ENCODE peak calls at places on chromosomes 7 and 10, in eight cellular contexts. One of them, this sample, is unnamed.

GRCh38 chr10:10532274-10532673 is 485.4 kb upstream of the CELF2 start:
- ATAC-seq in SK-N-SH treated with all-trans-retinoic acid at 6 μM for 48 hours: no peak
- ATAC-seq in activated CD8-positive, alpha-beta T cell treated with anti-CD3 and anti-CD28 coated beads for 36 hours: no peak
- ATAC-seq in left cardiac atrium: no peak
- ATAC-seq in gastroesophageal sphincter: no peak
- ATAC-seq in CD4-positive, alpha-beta T cell: no peak
- ATAC-seq in GM12878: no peak
- ATAC-seq in psoas muscle: no peak
- ATAC-seq in this sample: no peak

GRCh38 chr7:36047254-36047653 is 105.8 kb upstream of the EEPD1 start:
- ATAC-seq in SK-N-SH treated with all-trans-retinoic acid at 6 μM for 48 hours: peak; percentile 40
- ATAC-seq in activated CD8-positive, alpha-beta T cell treated with anti-CD3 and anti-CD28 coated beads for 36 hours: no peak
- ATAC-seq in left cardiac atrium: no peak
- ATAC-seq in gastroesophageal sphincter: no peak
- ATAC-seq in CD4-positive, alpha-beta T cell: no peak
- ATAC-seq in GM12878: peak; percentile 64
- ATAC-seq in psoas muscle: peak; percentile 46
- ATAC-seq in this sample: no peak

GRCh38 chr10:22491931-22492615 is 146.8 kb downstream of the SPAG6 start:
- ATAC-seq in SK-N-SH treated with all-trans-retinoic acid at 6 μM for 48 hours: no peak
- ATAC-seq in activated CD8-positive, alpha-beta T cell treated with anti-CD3 and anti-CD28 coated beads for 36 hours: peak; percentile 92
- ATAC-seq in left cardiac atrium: no peak
- ATAC-seq in gastroesophageal sphincter: no peak
- ATAC-seq in CD4-positive, alpha-beta T cell: peak; percentile 84
- ATAC-seq in GM12878: peak; percentile 46
- ATAC-seq in psoas muscle: no peak
- ATAC-seq in this sample: peak; percentile 90

GRCh38 chr7:8282162-8282561 is 20.2 kb upstream of the ICA1 start:
- ATAC-seq in SK-N-SH treated with all-trans-retinoic acid at 6 μM for 48 hours: no peak
- ATAC-seq in activated CD8-positive, alpha-beta T cell treated with anti-CD3 and anti-CD28 coated beads for 36 hours: no peak
- ATAC-seq in left cardiac atrium: peak; percentile 34
- ATAC-seq in gastroesophageal sphincter: no peak
- ATAC-seq in CD4-positive, alpha-beta T cell: no peak
- ATAC-seq in GM12878: no peak
- ATAC-seq in psoas muscle: no peak
- ATAC-seq in this sample: no peak

GRCh38 chr10:77556990-77557601 is 80.5 kb downstream of the KCNMA1 start:
- ATAC-seq in SK-N-SH treated with all-trans-retinoic acid at 6 μM for 48 hours: peak; percentile 20
- ATAC-seq in activated CD8-positive, alpha-beta T cell treated with anti-CD3 and anti-CD28 coated beads for 36 hours: no peak
- ATAC-seq in left cardiac atrium: no peak
- ATAC-seq in gastroesophageal sphincter: no peak
- ATAC-seq in CD4-positive, alpha-beta T cell: no peak
- ATAC-seq in GM12878: no peak
- ATAC-seq in psoas muscle: no peak
- ATAC-seq in this sample: no peak

GRCh38 chr10:10797467-10797866 is 220.2 kb upstream of the CELF2 start:
- ATAC-seq in SK-N-SH treated with all-trans-retinoic acid at 6 μM for 48 hours: no peak
- ATAC-seq in activated CD8-positive, alpha-beta T cell treated with anti-CD3 and anti-CD28 coated beads for 36 hours: no peak
- ATAC-seq in left cardiac atrium: peak; percentile 31
- ATAC-seq in gastroesophageal sphincter: no peak
- ATAC-seq in CD4-positive, alpha-beta T cell: no peak
- ATAC-seq in GM12878: no peak
- ATAC-seq in psoas muscle: no peak
- ATAC-seq in this sample: no peak

GRCh38 chr10:121063744-121064143 is 212.6 kb downstream of the WDR11 start:
- ATAC-seq in SK-N-SH treated with all-trans-retinoic acid at 6 μM for 48 hours: no peak
- ATAC-seq in activated CD8-positive, alpha-beta T cell treated with anti-CD3 and anti-CD28 coated beads for 36 hours: no peak
- ATAC-seq in left cardiac atrium: no peak
- ATAC-seq in gastroesophageal sphincter: no peak
- ATAC-seq in CD4-positive, alpha-beta T cell: no peak
- ATAC-seq in GM12878: no peak
- ATAC-seq in psoas muscle: no peak
- ATAC-seq in this sample: no peak

GRCh38 chr7:3887071-3887691 is 586.1 kb downstream of the SDK1 start:
- ATAC-seq in SK-N-SH treated with all-trans-retinoic acid at 6 μM for 48 hours: no peak
- ATAC-seq in activated CD8-positive, alpha-beta T cell treated with anti-CD3 and anti-CD28 coated beads for 36 hours: no peak
- ATAC-seq in left cardiac atrium: no peak
- ATAC-seq in gastroesophageal sphincter: peak; percentile 44
- ATAC-seq in CD4-positive, alpha-beta T cell: no peak
- ATAC-seq in GM12878: no peak
- ATAC-seq in psoas muscle: no peak
- ATAC-seq in this sample: no peak

GRCh38 chr7:78402096-78402495 is 603.5 kb downstream of the PHTF2 start:
- ATAC-seq in SK-N-SH treated with all-trans-retinoic acid at 6 μM for 48 hours: no peak
- ATAC-seq in activated CD8-positive, alpha-beta T cell treated with anti-CD3 and anti-CD28 coated beads for 36 hours: no peak
- ATAC-seq in left cardiac atrium: no peak
- ATAC-seq in gastroesophageal sphincter: no peak
- ATAC-seq in CD4-positive, alpha-beta T cell: no peak
- ATAC-seq in GM12878: no peak
- ATAC-seq in psoas muscle: no peak
- ATAC-seq in this sample: no peak

GRCh38 chr7:6271091-6271658 is 1.2 kb downstream of the CYTH3 start:
- ATAC-seq in SK-N-SH treated with all-trans-retinoic acid at 6 μM for 48 hours: peak; percentile 85
- ATAC-seq in activated CD8-positive, alpha-beta T cell treated with anti-CD3 and anti-CD28 coated beads for 36 hours: peak; percentile 52
- ATAC-seq in left cardiac atrium: peak; percentile 76
- ATAC-seq in gastroesophageal sphincter: peak; percentile 58
- ATAC-seq in CD4-positive, alpha-beta T cell: peak; percentile 77
- ATAC-seq in GM12878: peak; percentile 83
- ATAC-seq in psoas muscle: peak; percentile 79
- ATAC-seq in this sample: peak; percentile 62

GRCh38 chr7:50303894-50304157 is 690 bp upstream of the IKZF1 start:
- ATAC-seq in SK-N-SH treated with all-trans-retinoic acid at 6 μM for 48 hours: no peak
- ATAC-seq in activated CD8-positive, alpha-beta T cell treated with anti-CD3 and anti-CD28 coated beads for 36 hours: peak; percentile 14
- ATAC-seq in left cardiac atrium: peak; percentile 37
- ATAC-seq in gastroesophageal sphincter: no peak
- ATAC-seq in CD4-positive, alpha-beta T cell: peak; percentile 15
- ATAC-seq in GM12878: peak; percentile 1
- ATAC-seq in psoas muscle: no peak
- ATAC-seq in this sample: peak; percentile 32

GRCh38 chr7:158584392-158584791 is 3.2 kb downstream of the PTPRN2 start:
- ATAC-seq in SK-N-SH treated with all-trans-retinoic acid at 6 μM for 48 hours: no peak
- ATAC-seq in activated CD8-positive, alpha-beta T cell treated with anti-CD3 and anti-CD28 coated beads for 36 hours: no peak
- ATAC-seq in left cardiac atrium: no peak
- ATAC-seq in gastroesophageal sphincter: no peak
- ATAC-seq in CD4-positive, alpha-beta T cell: no peak
- ATAC-seq in GM12878: no peak
- ATAC-seq in psoas muscle: no peak
- ATAC-seq in this sample: no peak

GRCh38 chr10:125016611-125017202 is 74.8 kb downstream of the ZRANB1 start:
- ATAC-seq in SK-N-SH treated with all-trans-retinoic acid at 6 μM for 48 hours: no peak
- ATAC-seq in activated CD8-positive, alpha-beta T cell treated with anti-CD3 and anti-CD28 coated beads for 36 hours: no peak
- ATAC-seq in left cardiac atrium: peak; percentile 39
- ATAC-seq in gastroesophageal sphincter: peak; percentile 53
- ATAC-seq in CD4-positive, alpha-beta T cell: no peak
- ATAC-seq in GM12878: no peak
- ATAC-seq in psoas muscle: peak; percentile 69
- ATAC-seq in this sample: no peak

GRCh38 chr7:71343821-71344341 is 211.9 kb downstream of the GALNT17 start:
- ATAC-seq in SK-N-SH treated with all-trans-retinoic acid at 6 μM for 48 hours: no peak
- ATAC-seq in activated CD8-positive, alpha-beta T cell treated with anti-CD3 and anti-CD28 coated beads for 36 hours: no peak
- ATAC-seq in left cardiac atrium: no peak
- ATAC-seq in gastroesophageal sphincter: no peak
- ATAC-seq in CD4-positive, alpha-beta T cell: no peak
- ATAC-seq in GM12878: no peak
- ATAC-seq in psoas muscle: no peak
- ATAC-seq in this sample: no peak

GRCh38 chr10:72176701-72177100 is 39.1 kb upstream of the ANAPC16 start:
- ATAC-seq in SK-N-SH treated with all-trans-retinoic acid at 6 μM for 48 hours: no peak
- ATAC-seq in activated CD8-positive, alpha-beta T cell treated with anti-CD3 and anti-CD28 coated beads for 36 hours: no peak
- ATAC-seq in left cardiac atrium: peak; percentile 84
- ATAC-seq in gastroesophageal sphincter: no peak
- ATAC-seq in CD4-positive, alpha-beta T cell: no peak
- ATAC-seq in GM12878: no peak
- ATAC-seq in psoas muscle: no peak
- ATAC-seq in this sample: no peak

GRCh38 chr7:5553298-5553877 is 129.8 kb upstream of the TNRC18 start:
- ATAC-seq in SK-N-SH treated with all-trans-retinoic acid at 6 μM for 48 hours: no peak
- ATAC-seq in activated CD8-positive, alpha-beta T cell treated with anti-CD3 and anti-CD28 coated beads for 36 hours: no peak
- ATAC-seq in left cardiac atrium: no peak
- ATAC-seq in gastroesophageal sphincter: no peak
- ATAC-seq in CD4-positive, alpha-beta T cell: no peak
- ATAC-seq in GM12878: no peak
- ATAC-seq in psoas muscle: no peak
- ATAC-seq in this sample: no peak

This sample was measured in activated T-helper 17 cell treated with anti-CD3 and anti-CD28 coated beads, Interleukin-2, amount 50 U/mL, for 72 hours.